ENCODE peak calls at places on chromosome 1, in four cellular contexts. One of them, this sample, is unnamed.

GRCh38 chr1:196423612-196424011 is 184.6 kb downstream of the KCNT2 start:
- DNase-seq in right cardiac atrium: no peak
- DNase-seq in non-pigmented ciliary epithelial cell: no peak
- DNase-seq in H54: no peak
- DNase-seq in this sample: no peak

GRCh38 chr1:153985984-153986761 is at the start of gene RAB13:
- DNase-seq in right cardiac atrium: peak; percentile 94
- DNase-seq in non-pigmented ciliary epithelial cell: no peak
- DNase-seq in H54: peak; percentile 77
- DNase-seq in this sample: peak; percentile 79

GRCh38 chr1:161706483-161707347 is at the start of gene FCRLA:
- DNase-seq in right cardiac atrium: no peak
- DNase-seq in non-pigmented ciliary epithelial cell: peak; percentile 89
- DNase-seq in H54: peak; percentile 17
- DNase-seq in this sample: peak; percentile 94

GRCh38 chr1:3770047-3770765 is 2.3 kb upstream of the SMIM1 start:
- DNase-seq in right cardiac atrium: no peak
- DNase-seq in non-pigmented ciliary epithelial cell: no peak
- DNase-seq in H54: no peak
- DNase-seq in this sample: no peak

GRCh38 chr1:30321216-30321910 is 402.0 kb downstream of the MATN1 start:
- DNase-seq in right cardiac atrium: no peak
- DNase-seq in non-pigmented ciliary epithelial cell: no peak
- DNase-seq in H54: no peak
- DNase-seq in this sample: no peak

GRCh38 chr1:64882574-64883255 is 83.6 kb downstream of the JAK1 start:
- DNase-seq in right cardiac atrium: no peak
- DNase-seq in non-pigmented ciliary epithelial cell: no peak
- DNase-seq in H54: no peak
- DNase-seq in this sample: no peak

GRCh38 chr1:43481481-43481880 is 27.8 kb upstream of the HYI start:
- DNase-seq in right cardiac atrium: no peak
- DNase-seq in non-pigmented ciliary epithelial cell: no peak
- DNase-seq in H54: no peak
- DNase-seq in this sample: no peak

GRCh38 chr1:44707112-44707881 is 23.7 kb downstream of the RNU5D-1 start:
- DNase-seq in right cardiac atrium: no peak
- DNase-seq in non-pigmented ciliary epithelial cell: peak; percentile 90
- DNase-seq in H54: peak; percentile 82
- DNase-seq in this sample: peak; percentile 96

GRCh38 chr1:77407738-77408375 is 126.0 kb downstream of the AK5 start:
- DNase-seq in right cardiac atrium: no peak
- DNase-seq in non-pigmented ciliary epithelial cell: no peak
- DNase-seq in H54: no peak
- DNase-seq in this sample: no peak

GRCh38 chr1:108057536-108057935 is 92.6 kb upstream of the VAV3 start:
- DNase-seq in right cardiac atrium: peak; percentile 73
- DNase-seq in non-pigmented ciliary epithelial cell: no peak
- DNase-seq in H54: no peak
- DNase-seq in this sample: peak; percentile 20

GRCh38 chr1:156100205-156100995 is 14.1 kb upstream of the LMNA start:
- DNase-seq in right cardiac atrium: peak; percentile 64
- DNase-seq in non-pigmented ciliary epithelial cell: no peak
- DNase-seq in H54: no peak
- DNase-seq in this sample: peak; percentile 73

GRCh38 chr1:10626011-10626731 is 151.4 kb downstream of the PEX14 start:
- DNase-seq in right cardiac atrium: no peak
- DNase-seq in non-pigmented ciliary epithelial cell: no peak
- DNase-seq in H54: no peak
- DNase-seq in this sample: no peak

GRCh38 chr1:146013566-146013937 is 8.0 kb downstream of the HJV start:
- DNase-seq in right cardiac atrium: no peak
- DNase-seq in non-pigmented ciliary epithelial cell: no peak
- DNase-seq in H54: no peak
- DNase-seq in this sample: no peak

GRCh38 chr1:92709738-92710137 is 75.2 kb downstream of the EVI5 start:
- DNase-seq in right cardiac atrium: no peak
- DNase-seq in non-pigmented ciliary epithelial cell: peak; percentile 70
- DNase-seq in H54: no peak
- DNase-seq in this sample: peak; percentile 47

GRCh38 chr1:24929091-24929875 is 793 bp downstream of the RUNX3 start:
- DNase-seq in right cardiac atrium: no peak
- DNase-seq in non-pigmented ciliary epithelial cell: no peak
- DNase-seq in H54: no peak
- DNase-seq in this sample: peak; percentile 21

GRCh38 chr1:152917794-152918193 is 9.4 kb downstream of the IVL start:
- DNase-seq in right cardiac atrium: no peak
- DNase-seq in non-pigmented ciliary epithelial cell: no peak
- DNase-seq in H54: no peak
- DNase-seq in this sample: peak; percentile 46

GRCh38 chr1:19655718-19656080 is 9.0 kb upstream of the HTR6 start:
- DNase-seq in right cardiac atrium: no peak
- DNase-seq in non-pigmented ciliary epithelial cell: no peak
- DNase-seq in H54: no peak
- DNase-seq in this sample: no peak

GRCh38 chr1:192524223-192524622 is 51.4 kb upstream of the RGS1 start:
- DNase-seq in right cardiac atrium: no peak
- DNase-seq in non-pigmented ciliary epithelial cell: no peak
- DNase-seq in H54: no peak
- DNase-seq in this sample: no peak

GRCh38 chr1:62057631-62058290 is 136.9 kb upstream of the L1TD1 start:
- DNase-seq in right cardiac atrium: no peak
- DNase-seq in non-pigmented ciliary epithelial cell: no peak
- DNase-seq in H54: no peak
- DNase-seq in this sample: no peak

GRCh38 chr1:47416319-47417128 is 439 bp downstream of the FOXE3 start:
- DNase-seq in right cardiac atrium: no peak
- DNase-seq in non-pigmented ciliary epithelial cell: no peak
- DNase-seq in H54: no peak
- DNase-seq in this sample: no peak

GRCh38 chr1:180519846-180520245 is 17.5 kb upstream of the ACBD6 start:
- DNase-seq in right cardiac atrium: no peak
- DNase-seq in non-pigmented ciliary epithelial cell: no peak
- DNase-seq in H54: no peak
- DNase-seq in this sample: no peak